ENCODE peak calls at places on chromosomes 2 and 18, in nine cellular contexts. One of them, this sample, is unnamed.

GRCh38 chr18:32576296-32576916 is 105.7 kb upstream of the GAREM1 start:
- DNase-seq in gastrocnemius medialis: no peak
- DNase-seq in A549: no peak
- DNase-seq in left ventricle myocardium inferior: no peak
- DNase-seq in fibroblast of lung: peak; percentile 20
- DNase-seq in lung: no peak
- DNase-seq in IMR-90: peak; percentile 5
- DNase-seq in lower lobe of right lung: no peak
- DNase-seq in AG04450: no peak
- DNase-seq in this sample: no peak

GRCh38 chr2:200380139-200380561 is 73.7 kb downstream of the SPATS2L start:
- DNase-seq in lung: no peak
- DNase-seq in A549: no peak
- DNase-seq in left ventricle myocardium inferior: no peak
- DNase-seq in fibroblast of lung: peak; percentile 66
- DNase-seq in gastrocnemius medialis: no peak
- DNase-seq in AG04450: no peak
- DNase-seq in lower lobe of right lung: no peak
- DNase-seq in IMR-90: peak; percentile 41
- DNase-seq in this sample: no peak

GRCh38 chr2:41917587-41917986 is 130.2 kb upstream of the PKDCC start:
- DNase-seq in left ventricle myocardium inferior: no peak
- DNase-seq in IMR-90: no peak
- DNase-seq in gastrocnemius medialis: no peak
- DNase-seq in lung: no peak
- DNase-seq in A549: no peak
- DNase-seq in AG04450: no peak
- DNase-seq in fibroblast of lung: no peak
- DNase-seq in lower lobe of right lung: no peak
- DNase-seq in this sample: no peak

GRCh38 chr2:235779444-235779896 is 285.6 kb downstream of the AGAP1 start:
- DNase-seq in gastrocnemius medialis: peak; percentile 17
- DNase-seq in fibroblast of lung: peak; percentile 54
- DNase-seq in lung: peak; percentile 66
- DNase-seq in A549: peak; percentile 70
- DNase-seq in AG04450: peak; percentile 29
- DNase-seq in left ventricle myocardium inferior: peak; percentile 62
- DNase-seq in lower lobe of right lung: peak; percentile 68
- DNase-seq in IMR-90: peak; percentile 64
- DNase-seq in this sample: peak; percentile 67

GRCh38 chr2:134249755-134250154 is 4.1 kb upstream of the MGAT5 start:
- DNase-seq in fibroblast of lung: no peak
- DNase-seq in left ventricle myocardium inferior: no peak
- DNase-seq in IMR-90: no peak
- DNase-seq in gastrocnemius medialis: no peak
- DNase-seq in lung: no peak
- DNase-seq in AG04450: no peak
- DNase-seq in A549: no peak
- DNase-seq in lower lobe of right lung: no peak
- DNase-seq in this sample: no peak

GRCh38 chr18:77066689-77067088 is 65.9 kb downstream of the MBP start:
- DNase-seq in fibroblast of lung: no peak
- DNase-seq in A549: no peak
- DNase-seq in lower lobe of right lung: no peak
- DNase-seq in left ventricle myocardium inferior: no peak
- DNase-seq in gastrocnemius medialis: no peak
- DNase-seq in lung: no peak
- DNase-seq in IMR-90: no peak
- DNase-seq in AG04450: no peak
- DNase-seq in this sample: no peak

GRCh38 chr2:152427902-152428301 is 92.9 kb downstream of the FMNL2 start:
- DNase-seq in lung: no peak
- DNase-seq in A549: no peak
- DNase-seq in left ventricle myocardium inferior: no peak
- DNase-seq in fibroblast of lung: no peak
- DNase-seq in gastrocnemius medialis: no peak
- DNase-seq in AG04450: no peak
- DNase-seq in IMR-90: no peak
- DNase-seq in lower lobe of right lung: no peak
- DNase-seq in this sample: no peak

GRCh38 chr2:160224060-160224459 is 24.0 kb upstream of the ITGB6 start:
- DNase-seq in left ventricle myocardium inferior: no peak
- DNase-seq in gastrocnemius medialis: peak; percentile 37
- DNase-seq in IMR-90: peak; percentile 98
- DNase-seq in fibroblast of lung: peak; percentile 99
- DNase-seq in lung: no peak
- DNase-seq in A549: peak; percentile 86
- DNase-seq in AG04450: peak; percentile 71
- DNase-seq in lower lobe of right lung: no peak
- DNase-seq in this sample: no peak

GRCh38 chr18:11522992-11523391 is 86.4 kb upstream of the SLC35G4 start:
- DNase-seq in IMR-90: no peak
- DNase-seq in lower lobe of right lung: no peak
- DNase-seq in gastrocnemius medialis: no peak
- DNase-seq in fibroblast of lung: peak; percentile 41
- DNase-seq in lung: no peak
- DNase-seq in AG04450: no peak
- DNase-seq in A549: no peak
- DNase-seq in left ventricle myocardium inferior: no peak
- DNase-seq in this sample: no peak

GRCh38 chr2:31333527-31334183 is 80.9 kb downstream of the XDH start:
- DNase-seq in lung: peak; percentile 72
- DNase-seq in left ventricle myocardium inferior: peak; percentile 72
- DNase-seq in lower lobe of right lung: peak; percentile 78
- DNase-seq in IMR-90: peak; percentile 84
- DNase-seq in A549: peak; percentile 74
- DNase-seq in AG04450: peak; percentile 68
- DNase-seq in fibroblast of lung: peak; percentile 68
- DNase-seq in gastrocnemius medialis: peak; percentile 60
- DNase-seq in this sample: peak; percentile 83

GRCh38 chr18:57807336-57808117 is 4.4 kb upstream of the ATP8B1 start:
- DNase-seq in fibroblast of lung: peak; percentile 89
- DNase-seq in lower lobe of right lung: no peak
- DNase-seq in gastrocnemius medialis: no peak
- DNase-seq in IMR-90: peak; percentile 82
- DNase-seq in A549: no peak
- DNase-seq in left ventricle myocardium inferior: no peak
- DNase-seq in lung: no peak
- DNase-seq in AG04450: no peak
- DNase-seq in this sample: peak; percentile 28

GRCh38 chr2:45796500-45796899 is 145.0 kb downstream of the PRKCE start:
- DNase-seq in AG04450: no peak
- DNase-seq in left ventricle myocardium inferior: no peak
- DNase-seq in gastrocnemius medialis: no peak
- DNase-seq in IMR-90: no peak
- DNase-seq in A549: no peak
- DNase-seq in lower lobe of right lung: no peak
- DNase-seq in lung: no peak
- DNase-seq in fibroblast of lung: no peak
- DNase-seq in this sample: no peak

GRCh38 chr2:27264753-27265535 is 2.1 kb upstream of the SLC30A3 start:
- DNase-seq in gastrocnemius medialis: no peak
- DNase-seq in lower lobe of right lung: peak; percentile 72
- DNase-seq in A549: peak; percentile 96
- DNase-seq in lung: peak; percentile 56
- DNase-seq in IMR-90: peak; percentile 35
- DNase-seq in left ventricle myocardium inferior: peak; percentile 66
- DNase-seq in fibroblast of lung: peak; percentile 29
- DNase-seq in AG04450: no peak
- DNase-seq in this sample: no peak

GRCh38 chr2:62343636-62344349 is 147.9 kb downstream of the B3GNT2 start:
- DNase-seq in IMR-90: no peak
- DNase-seq in A549: no peak
- DNase-seq in fibroblast of lung: no peak
- DNase-seq in lung: no peak
- DNase-seq in AG04450: no peak
- DNase-seq in lower lobe of right lung: no peak
- DNase-seq in left ventricle myocardium inferior: no peak
- DNase-seq in gastrocnemius medialis: no peak
- DNase-seq in this sample: no peak

GRCh38 chr2:146094185-146094584 is 1574.3 kb upstream of the ZEB2 start:
- DNase-seq in left ventricle myocardium inferior: no peak
- DNase-seq in fibroblast of lung: no peak
- DNase-seq in gastrocnemius medialis: no peak
- DNase-seq in AG04450: no peak
- DNase-seq in A549: no peak
- DNase-seq in IMR-90: no peak
- DNase-seq in lung: no peak
- DNase-seq in lower lobe of right lung: no peak
- DNase-seq in this sample: no peak
- H3K27ac ChIP-seq in left ventricle myocardium inferior: no peak overlapping the region
- H3K27ac ChIP-seq in fibroblast of lung: no peak overlapping the region
- H3K27ac ChIP-seq in gastrocnemius medialis: no peak overlapping the region
- H3K27ac ChIP-seq in AG04450: no peak overlapping the region
- H3K27ac ChIP-seq in A549: no peak overlapping the region
- H3K27ac ChIP-seq in IMR-90: no peak overlapping the region
- H3K27ac ChIP-seq in lung: no peak overlapping the region
- H3K27ac ChIP-seq in lower lobe of right lung: no peak overlapping the region
- H3K27ac ChIP-seq in this sample: no peak overlapping the region

GRCh38 chr2:219362072-219362471 is 25.6 kb downstream of the DNPEP start:
- DNase-seq in lower lobe of right lung: no peak
- DNase-seq in fibroblast of lung: no peak
- DNase-seq in lung: no peak
- DNase-seq in gastrocnemius medialis: no peak
- DNase-seq in A549: no peak
- DNase-seq in left ventricle myocardium inferior: no peak
- DNase-seq in AG04450: no peak
- DNase-seq in IMR-90: no peak
- DNase-seq in this sample: no peak
- H3K4me3 ChIP-seq in lower lobe of right lung: no peak overlapping the region
- H3K4me3 ChIP-seq in fibroblast of lung: no peak overlapping the region
- H3K4me3 ChIP-seq in lung: no peak overlapping the region
- H3K4me3 ChIP-seq in gastrocnemius medialis: no peak overlapping the region
- H3K4me3 ChIP-seq in A549: no peak overlapping the region
- H3K4me3 ChIP-seq in left ventricle myocardium inferior: no peak overlapping the region
- H3K4me3 ChIP-seq in AG04450: no peak overlapping the region
- H3K4me3 ChIP-seq in IMR-90: no peak overlapping the region
- H3K4me3 ChIP-seq in this sample: no peak overlapping the region

GRCh38 chr2:43116988-43117387 is 109.4 kb downstream of the ZFP36L2 start:
- DNase-seq in lower lobe of right lung: no peak
- DNase-seq in A549: no peak
- DNase-seq in left ventricle myocardium inferior: no peak
- DNase-seq in fibroblast of lung: no peak
- DNase-seq in IMR-90: no peak
- DNase-seq in gastrocnemius medialis: no peak
- DNase-seq in lung: no peak
- DNase-seq in AG04450: no peak
- DNase-seq in this sample: no peak

GRCh38 chr2:43119303-43119702 is 107.1 kb downstream of the ZFP36L2 start:
- DNase-seq in A549: no peak
- DNase-seq in IMR-90: no peak
- DNase-seq in left ventricle myocardium inferior: no peak
- DNase-seq in lung: no peak
- DNase-seq in gastrocnemius medialis: no peak
- DNase-seq in lower lobe of right lung: no peak
- DNase-seq in fibroblast of lung: no peak
- DNase-seq in AG04450: no peak
- DNase-seq in this sample: no peak

GRCh38 chr2:43114210-43114609 is 112.2 kb downstream of the ZFP36L2 start:
- DNase-seq in fibroblast of lung: peak; percentile 65
- DNase-seq in IMR-90: peak; percentile 35
- DNase-seq in A549: no peak
- DNase-seq in gastrocnemius medialis: no peak
- DNase-seq in lung: no peak
- DNase-seq in left ventricle myocardium inferior: no peak
- DNase-seq in AG04450: no peak
- DNase-seq in lower lobe of right lung: no peak
- DNase-seq in this sample: no peak

GRCh38 chr2:43115884-43116283 is 110.5 kb downstream of the ZFP36L2 start:
- DNase-seq in lung: no peak
- DNase-seq in fibroblast of lung: no peak
- DNase-seq in A549: no peak
- DNase-seq in gastrocnemius medialis: no peak
- DNase-seq in IMR-90: no peak
- DNase-seq in lower lobe of right lung: no peak
- DNase-seq in AG04450: no peak
- DNase-seq in left ventricle myocardium inferior: no peak
- DNase-seq in this sample: no peak

GRCh38 chr2:43117521-43118143 is 108.8 kb downstream of the ZFP36L2 start:
- DNase-seq in left ventricle myocardium inferior: no peak
- DNase-seq in IMR-90: no peak
- DNase-seq in lung: no peak
- DNase-seq in fibroblast of lung: no peak
- DNase-seq in A549: no peak
- DNase-seq in lower lobe of right lung: no peak
- DNase-seq in AG04450: no peak
- DNase-seq in gastrocnemius medialis: no peak
- DNase-seq in this sample: no peak
- H3K27ac ChIP-seq in left ventricle myocardium inferior: peak overlapping the region; percentile 27
- H3K27ac ChIP-seq in IMR-90: no peak overlapping the region
- H3K27ac ChIP-seq in lung: no peak overlapping the region
- H3K27ac ChIP-seq in fibroblast of lung: no peak overlapping the region
- H3K27ac ChIP-seq in A549: no peak overlapping the region
- H3K27ac ChIP-seq in lower lobe of right lung: no peak overlapping the region
- H3K27ac ChIP-seq in AG04450: no peak overlapping the region
- H3K27ac ChIP-seq in gastrocnemius medialis: no peak overlapping the region
- H3K27ac ChIP-seq in this sample: no peak overlapping the region

GRCh38 chr2:15593327-15593705 is 1.6 kb downstream of the DDX1 start:
- DNase-seq in AG04450: no peak
- DNase-seq in left ventricle myocardium inferior: no peak
- DNase-seq in fibroblast of lung: no peak
- DNase-seq in IMR-90: no peak
- DNase-seq in lower lobe of right lung: no peak
- DNase-seq in lung: no peak
- DNase-seq in gastrocnemius medialis: no peak
- DNase-seq in A549: no peak
- DNase-seq in this sample: no peak
- H3K4me3 ChIP-seq in AG04450: no peak overlapping the region
- H3K4me3 ChIP-seq in left ventricle myocardium inferior: peak overlapping the region; percentile 98
- H3K4me3 ChIP-seq in fibroblast of lung: peak overlapping the region; percentile 99
- H3K4me3 ChIP-seq in IMR-90: no peak overlapping the region
- H3K4me3 ChIP-seq in lower lobe of right lung: no peak overlapping the region
- H3K4me3 ChIP-seq in lung: no peak overlapping the region
- H3K4me3 ChIP-seq in gastrocnemius medialis: peak overlapping the region; percentile 84
- H3K4me3 ChIP-seq in A549: peak overlapping the region; percentile 82
- H3K4me3 ChIP-seq in this sample: no peak overlapping the region

GRCh38 chr18:70338890-70339289 is 50.0 kb downstream of the SOCS6 start:
- DNase-seq in IMR-90: no peak
- DNase-seq in A549: no peak
- DNase-seq in left ventricle myocardium inferior: no peak
- DNase-seq in AG04450: no peak
- DNase-seq in lung: no peak
- DNase-seq in gastrocnemius medialis: no peak
- DNase-seq in fibroblast of lung: no peak
- DNase-seq in lower lobe of right lung: no peak
- DNase-seq in this sample: no peak
- H3K27ac ChIP-seq in IMR-90: no peak overlapping the region
- H3K27ac ChIP-seq in A549: no peak overlapping the region
- H3K27ac ChIP-seq in left ventricle myocardium inferior: no peak overlapping the region
- H3K27ac ChIP-seq in AG04450: no peak overlapping the region
- H3K27ac ChIP-seq in lung: no peak overlapping the region
- H3K27ac ChIP-seq in gastrocnemius medialis: peak overlapping the region; percentile 86
- H3K27ac ChIP-seq in fibroblast of lung: no peak overlapping the region
- H3K27ac ChIP-seq in lower lobe of right lung: no peak overlapping the region
- H3K27ac ChIP-seq in this sample: no peak overlapping the region

This sample was measured in right atrium auricular region.